ENCODE peak calls at places on chromosomes 16 and 17, in eight cellular contexts. J is cardiac fibroblast, W is osteocyte, M is caudate nucleus, C is AG20443, F is activated T-helper 1 cell treated with Interleukin-2 at 50 U/mL for 16 hours, B is GOT3, E is fibroblast of the aortic adventitia. P is an unnamed sample.

GRCh38 chr16:84503751-84504395 is 586 bp downstream of the MEAK7 start:
- DNase-seq in E (peak), M (no peak), B (no peak), C (peak), W (no peak), F (no peak), J (peak), P (peak)

GRCh38 chr16:53789159-53789558 is 85.2 kb downstream of the FTO start:
- DNase-seq in M (no peak), F (no peak), C (peak), J (peak), B (no peak), E (peak), W (no peak), P (peak)

GRCh38 chr16:87850009-87851006 is 19.0 kb downstream of the SLC7A5 start:
- DNase-seq in B (no peak), J (peak), C (peak), F (peak), E (peak), M (peak), W (no peak), P (peak)

GRCh38 chr17:72977768-72978417 is 114.6 kb downstream of the SLC39A11 start:
- DNase-seq in J (no peak), E (no peak), C (no peak), B (no peak), W (no peak), M (no peak), F (no peak), P (peak)

GRCh38 chr17:68175416-68175815 is 72.4 kb upstream of the AMZ2 start:
- DNase-seq in J (no peak), C (no peak), E (no peak), W (peak), B (no peak), F (no peak), M (no peak), P (no peak)

GRCh38 chr17:33260638-33261037 is 32.5 kb downstream of the ASIC2 start:
- DNase-seq in F (no peak), C (no peak), W (no peak), J (no peak), M (no peak), B (no peak), E (no peak), P (no peak)

GRCh38 chr17:74379495-74380085 is 12.3 kb downstream of the GPR142 start:
- DNase-seq in C (peak), B (no peak), M (peak), J (peak), E (peak), W (peak), F (peak), P (peak)

GRCh38 chr17:48795444-48796162 is 21.4 kb downstream of the TTLL6 start:
- DNase-seq in F (no peak), M (no peak), C (peak), B (no peak), W (no peak), E (peak), J (peak), P (peak)

P was measured in ELR.